ENCODE peak calls at places on chromosomes 16 and 17, in five cellular contexts. T is psoas muscle; C is mammary epithelial cell; G is cardiac muscle cell; V is CD4-positive, CD25-positive, alpha-beta regulatory T cell. H is an unnamed sample. For H3K4me1, the result is how much of the 10 kb centered on the place peaks cover.

GRCh38 chr17:72816406-72816805 is 276.1 kb downstream of the SLC39A11 start:
- DNase-seq in T (no peak), V (no peak), C (no peak), G (no peak), H (no peak)

GRCh38 chr17:37527249-37527851 is 37.7 kb downstream of the DUSP14 start:
- DNase-seq in C (peak), V (peak), G (peak), T (no peak), H (no peak)

GRCh38 chr16:11599579-11599978 is 12.9 kb upstream of the LITAF start:
- DNase-seq in T (no peak), G (no peak), C (no peak), V (no peak), H (no peak)

GRCh38 chr17:63480826-63481487 is 4.1 kb downstream of the ACE start:
- DNase-seq in V (no peak), G (no peak), C (no peak), T (no peak), H (no peak)

GRCh38 chr16:4320030-4320429 is 4.2 kb downstream of the GLIS2 start:
- DNase-seq in T (peak), C (no peak), V (no peak), G (peak), H (no peak)

GRCh38 chr16:16138034-16138635 is 85.2 kb downstream of the ABCC6 start:
- DNase-seq in V (no peak), T (no peak), G (no peak), C (no peak), H (no peak)

GRCh38 chr17:30271102-30271501 is 20.6 kb downstream of the BLMH start:
- DNase-seq in C (no peak), T (no peak), V (no peak), G (no peak), H (no peak)

GRCh38 chr17:75876938-75877751 is 1.2 kb downstream of the TRIM47 start:
- DNase-seq in C (peak), T (peak), G (peak), V (peak), H (peak)

GRCh38 chr17:73278049-73278464 is 16.4 kb upstream of the CPSF4L start:
- DNase-seq in V (no peak), T (no peak), G (no peak), C (no peak), H (no peak)

GRCh38 chr17:44417553-44417952 is 28.1 kb upstream of the ITGA2B start:
- DNase-seq in T (no peak), G (peak), C (peak), V (no peak), H (no peak)

GRCh38 chr17:37488009-37488604 is 1.6 kb upstream of the DUSP14 start:
- DNase-seq in V (no peak), G (peak), T (no peak), C (peak), H (no peak)

GRCh38 chr16:66491716-66492064 is 58.2 kb downstream of the TK2 start:
- DNase-seq in V (no peak), T (no peak), G (no peak), C (no peak), H (no peak)

GRCh38 chr17:2672026-2672425 is 39.5 kb downstream of the CLUH start:
- DNase-seq in V (no peak), C (no peak), T (no peak), G (no peak), H (no peak)

GRCh38 chr17:37206299-37206698 is 169.5 kb upstream of the C17orf78 start:
- DNase-seq in T (no peak), V (no peak), C (no peak), G (no peak), H (no peak)

GRCh38 chr16:27311449-27311831 is 2.3 kb upstream of the IL4R start:
- DNase-seq in V (no peak), T (no peak), G (peak), C (no peak), H (no peak)

GRCh38 chr16:80518436-80518835 is 22.4 kb upstream of the DYNLRB2 start:
- DNase-seq in G (no peak), V (peak), C (peak), T (no peak), H (no peak)

GRCh38 chr17:68006797-68007196 is 10.5 kb upstream of the C17orf58 start:
- DNase-seq in C (no peak), G (peak), T (no peak), V (no peak), H (peak)

GRCh38 chr17:83073389-83074063 is 5.9 kb upstream of the METRNL start:
- DNase-seq in T (no peak), V (no peak), G (peak), C (peak), H (no peak)

GRCh38 chr16:53771655-53772497 is 67.9 kb downstream of the FTO start:
- DNase-seq in C (no peak), G (peak), V (no peak), T (no peak), H (no peak)

GRCh38 chr17:79203657-79204056 is 129.0 kb downstream of the ENGASE start:
- DNase-seq in V (no peak), T (no peak), G (no peak), C (no peak), H (no peak)

GRCh38 chr16:10876799-10877341 is at the start of gene CIITA:
- DNase-seq in G (peak), C (peak), T (peak), V (peak), H (peak)

GRCh38 chr17:10640475-10640874 is 16.6 kb downstream of the MYH3 start:
- DNase-seq in V (no peak), C (no peak), G (no peak), T (no peak), H (no peak)

GRCh38 chr16:4372578-4373355 is 1.1 kb downstream of the VASN start:
- DNase-seq in G (peak), T (no peak), V (no peak), C (no peak), H (no peak)

GRCh38 chr17:65772989-65773388 is 211.5 kb upstream of the AXIN2 start:
- DNase-seq in T (no peak), C (no peak), G (no peak), V (no peak), H (no peak)

GRCh38 chr17:44878627-44879221 is 20.5 kb downstream of the EFTUD2 start:
- DNase-seq in C (no peak), G (peak), V (peak), T (no peak), H (no peak)

GRCh38 chr16:75105306-75106061 is 11.1 kb downstream of the LDHD start:
- DNase-seq in C (no peak), T (peak), V (no peak), G (peak), H (no peak)

GRCh38 chr16:1002399-1003161 is 21.0 kb downstream of the SOX8 start:
- DNase-seq in G (peak), C (peak), T (no peak), V (no peak), H (no peak)

GRCh38 chr17:29084476-29085148 is 41.7 kb downstream of the PIPOX start:
- DNase-seq in V (no peak), C (no peak), G (no peak), T (no peak), H (no peak)

GRCh38 chr17:48601528-48602430 is 3.0 kb downstream of the HOXB6 start:
- DNase-seq in G (no peak), V (no peak), C (no peak), T (no peak), H (no peak)

GRCh38 chr17:77651983-77652382 is 306.5 kb upstream of the TNRC6C start:
- DNase-seq in C (no peak), T (no peak), V (no peak), G (no peak), H (no peak)

GRCh38 chr16:4566144-4566543 is 10.0 kb downstream of the C16orf96 start:
- DNase-seq in T (no peak), V (no peak), C (no peak), G (no peak), H (no peak)

GRCh38 chr17:40130352-40131042 is 8.7 kb downstream of the MSL1 start:
- DNase-seq in V (no peak), G (peak), T (no peak), C (no peak), H (no peak)

GRCh38 chr16:69894675-69895074 is 56.5 kb upstream of the CLEC18A start:
- DNase-seq in C (no peak), G (no peak), T (no peak), V (no peak), H (no peak)

GRCh38 chr17:46773676-46774075 is 44.8 kb downstream of the WNT3 start:
- DNase-seq in V (no peak), G (no peak), T (no peak), C (no peak), H (no peak)

GRCh38 chr17:68431661-68432071 is 25.6 kb downstream of the WIPI1 start:
- DNase-seq in T (no peak), V (peak), C (no peak), G (peak), H (no peak)

GRCh38 chr17:55571095-55571494 is 59.8 kb upstream of the SMIM36 start:
- DNase-seq in C (no peak), V (no peak), G (no peak), T (no peak), H (no peak)

GRCh38 chr16:78503501-78504110 is 404.2 kb downstream of the WWOX start:
- DNase-seq in C (no peak), V (peak), T (no peak), G (peak), H (peak)

GRCh38 chr16:22253272-22253671 is 43.9 kb upstream of the POLR3E start:
- DNase-seq in T (no peak), G (no peak), V (no peak), C (no peak), H (no peak)

GRCh38 chr17:888998-889401 is 90.6 kb downstream of the NXN start:
- DNase-seq in G (no peak), T (no peak), V (no peak), C (no peak), H (no peak)
- H3K27ac ChIP-seq in G (no peak), T (peak), V (no peak), C (no peak), H (no peak)

GRCh38 chr17:50196036-50196435 is 5.4 kb downstream of the COL1A1 start:
- DNase-seq in T (peak), C (no peak), V (no peak), G (no peak), H (no peak)
- H3K4me1 ChIP-seq in T (under half), C (under half), V (under half), G (under half), H (under half)

GRCh38 chr17:1535737-1536136 is 19.3 kb upstream of the INPP5K start:
- DNase-seq in G (no peak), C (no peak), T (no peak), V (no peak), H (no peak)

GRCh38 chr17:1529863-1530262 is 13.5 kb upstream of the INPP5K start:
- DNase-seq in T (no peak), G (no peak), V (no peak), C (no peak), H (no peak)

GRCh38 chr17:1533649-1534325 is 17.4 kb upstream of the INPP5K start:
- DNase-seq in T (no peak), G (no peak), V (no peak), C (no peak), H (no peak)

DNA sequence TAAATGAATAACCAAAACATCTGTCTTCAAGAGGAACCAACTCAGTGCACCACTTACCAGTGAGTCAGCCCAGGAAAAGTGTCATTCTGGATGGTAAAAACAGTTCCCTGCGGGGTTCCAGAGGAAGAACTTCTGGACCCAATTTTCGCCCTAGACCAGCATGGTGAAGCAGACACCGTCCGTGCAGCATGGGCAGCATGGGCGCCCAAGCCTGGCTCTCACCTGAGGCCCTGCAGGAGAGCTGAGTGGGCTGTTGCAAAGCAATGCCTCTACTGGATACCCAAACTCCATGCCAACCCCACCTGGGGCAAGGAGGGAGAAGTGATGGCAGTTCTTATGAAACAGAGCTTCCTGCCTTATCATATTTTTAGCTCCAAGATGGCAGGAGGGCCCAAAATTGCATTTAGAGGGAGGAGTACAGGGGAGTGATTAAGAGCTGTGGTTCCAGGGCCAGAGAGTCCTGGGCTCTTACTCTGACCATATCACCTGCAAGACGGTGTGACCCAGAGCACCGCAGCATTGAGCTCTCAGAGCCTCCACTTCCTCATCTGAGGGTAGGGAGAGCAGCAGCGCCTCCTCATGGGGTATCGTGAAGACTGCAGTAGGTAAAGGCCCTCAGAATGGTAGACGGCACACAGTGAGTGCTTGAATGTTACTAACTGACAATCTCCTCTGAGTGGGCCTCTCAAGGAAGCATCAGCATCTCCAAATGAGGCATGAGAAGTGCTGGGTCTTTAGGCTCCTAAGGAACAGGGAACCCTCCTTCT is 16.6 kb upstream of the INPP5K start:
- DNase-seq in V (peak), G (peak), C (no peak), T (peak), H (no peak)
- H3K27ac ChIP-seq in V (no peak), G (no peak), C (no peak), T (peak), H (no peak)

GRCh38 chr16:2364638-2365210 is 24.2 kb upstream of the ABCA3 start:
- DNase-seq in T (no peak), V (no peak), C (no peak), G (peak), H (no peak)
- H3K4me1 ChIP-seq in T (under half), V (under half), C (under half), G (under half), H (under half)

DNA sequence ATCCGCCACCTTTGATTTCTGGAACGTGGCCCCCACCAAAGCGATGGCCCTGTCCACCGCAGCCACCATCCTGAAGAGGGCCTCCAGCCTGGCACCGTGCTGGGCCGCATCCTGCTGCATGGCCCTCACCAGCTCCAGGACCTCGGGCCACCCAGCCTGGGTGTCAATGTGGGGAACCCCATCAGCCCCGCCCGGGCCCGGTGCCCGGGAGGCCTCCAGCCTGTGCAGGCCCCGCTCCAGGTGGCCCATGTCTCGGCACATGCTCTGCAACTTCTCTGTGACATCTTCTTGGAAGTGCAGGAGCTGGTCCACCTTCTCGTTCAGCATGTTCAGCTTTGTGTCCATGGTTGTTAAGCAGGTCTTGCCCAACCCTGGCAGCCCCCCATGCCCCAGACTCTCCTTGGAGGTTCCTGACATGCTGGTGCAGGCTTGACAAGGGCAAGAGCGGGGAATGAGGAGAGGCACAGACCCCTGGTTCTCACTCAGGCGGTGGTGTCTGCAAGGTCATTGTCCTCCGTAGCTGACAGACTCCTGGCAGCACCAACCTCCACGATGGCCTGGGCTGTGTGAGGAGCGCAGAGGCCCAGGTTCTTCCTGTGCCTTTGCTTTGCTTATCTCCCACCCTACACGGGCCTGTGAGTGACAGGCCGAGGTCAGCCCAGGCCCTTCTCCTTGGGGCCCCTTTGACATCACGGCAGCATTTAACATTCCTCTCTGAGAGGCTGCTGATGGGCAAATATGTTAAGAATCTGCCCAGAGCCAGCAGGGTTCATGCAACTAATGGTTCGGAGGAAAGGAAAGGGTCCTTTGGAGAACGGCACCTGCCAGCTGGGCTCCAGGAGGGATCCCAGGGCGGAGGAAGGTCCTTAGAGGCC is at the start of gene MYLK3:
- DNase-seq in C (no peak), T (no peak), G (peak), V (no peak), H (no peak)
- H3K27ac ChIP-seq in C (no peak), T (peak), G (peak), V (no peak), H (peak)

DNA sequence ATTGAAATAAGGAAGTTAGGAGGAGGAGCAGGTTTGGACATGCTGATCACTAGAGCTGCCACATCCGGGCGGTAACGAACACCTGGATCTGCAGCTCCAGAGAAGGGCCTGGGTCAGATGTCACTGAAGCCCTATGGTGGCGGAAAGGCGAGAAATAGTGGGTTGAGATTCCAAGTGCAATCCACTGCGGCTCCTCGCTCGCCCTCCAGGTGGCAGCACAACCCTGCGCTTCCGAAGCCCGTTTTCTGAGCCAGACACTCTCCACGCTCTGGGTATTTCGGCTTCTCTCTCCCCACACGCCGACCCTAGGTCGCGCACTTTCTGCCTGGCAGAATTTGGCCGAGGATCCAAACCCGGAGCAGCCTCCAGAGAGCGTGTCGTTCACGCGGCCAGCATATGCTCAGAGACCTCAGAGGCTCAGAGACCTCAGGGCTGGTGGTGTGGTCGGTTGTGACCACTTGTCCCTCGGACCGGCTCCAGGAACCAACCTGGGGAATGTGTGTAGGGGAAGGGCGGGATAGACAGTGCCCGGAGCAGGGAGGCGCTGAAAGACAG is 922 bp upstream of the SLC2A4 start:
- DNase-seq in C (peak), G (peak), T (peak), V (peak), H (peak)
- H3K4me1 ChIP-seq in C (under half), G (under half), T (under half), V (under half), H (under half)

H was measured in right atrium auricular region.